ENCODE peak calls at places on chromosomes 12 and 14, in six cellular contexts. One of them, this sample, is unnamed.

GRCh38 chr14:99769799-99770198 is 23.4 kb upstream of the EML1 start:
- DNase-seq in mucosa of descending colon: no peak
- DNase-seq in AG04449: no peak
- DNase-seq in GM13976: no peak
- DNase-seq in WTC11: no peak
- DNase-seq in fibroblast of villous mesenchyme: no peak
- DNase-seq in this sample: no peak

GRCh38 chr14:103886304-103887169 is 39.2 kb upstream of the PPP1R13B start:
- DNase-seq in mucosa of descending colon: no peak
- DNase-seq in AG04449: no peak
- DNase-seq in GM13976: no peak
- DNase-seq in WTC11: peak
- DNase-seq in fibroblast of villous mesenchyme: peak
- DNase-seq in this sample: no peak

GRCh38 chr14:37045340-37046061 is 126.9 kb downstream of the SLC25A21 start:
- DNase-seq in mucosa of descending colon: no peak
- DNase-seq in AG04449: no peak
- DNase-seq in GM13976: no peak
- DNase-seq in WTC11: no peak
- DNase-seq in fibroblast of villous mesenchyme: no peak
- DNase-seq in this sample: no peak

GRCh38 chr12:24820872-24821271 is 128.0 kb downstream of the BCAT1 start:
- DNase-seq in mucosa of descending colon: no peak
- DNase-seq in AG04449: no peak
- DNase-seq in GM13976: no peak
- DNase-seq in WTC11: no peak
- DNase-seq in fibroblast of villous mesenchyme: peak
- DNase-seq in this sample: no peak

GRCh38 chr12:34302131-34302885 is 280.0 kb downstream of the ALG10 start:
- DNase-seq in mucosa of descending colon: peak
- DNase-seq in AG04449: no peak
- DNase-seq in GM13976: no peak
- DNase-seq in WTC11: no peak
- DNase-seq in fibroblast of villous mesenchyme: no peak
- DNase-seq in this sample: no peak

GRCh38 chr12:102385343-102385742 is 95.0 kb downstream of the IGF1 start:
- DNase-seq in mucosa of descending colon: no peak
- DNase-seq in AG04449: no peak
- DNase-seq in GM13976: no peak
- DNase-seq in WTC11: no peak
- DNase-seq in fibroblast of villous mesenchyme: no peak
- DNase-seq in this sample: no peak

GRCh38 chr12:14418526-14418925 is 53.0 kb downstream of the ATF7IP start:
- DNase-seq in mucosa of descending colon: no peak
- DNase-seq in AG04449: no peak
- DNase-seq in GM13976: no peak
- DNase-seq in WTC11: no peak
- DNase-seq in fibroblast of villous mesenchyme: no peak
- DNase-seq in this sample: no peak

GRCh38 chr12:112906712-112907414 is at the start of gene OAS1:
- DNase-seq in mucosa of descending colon: no peak
- DNase-seq in AG04449: no peak
- DNase-seq in GM13976: peak
- DNase-seq in WTC11: no peak
- DNase-seq in fibroblast of villous mesenchyme: peak
- DNase-seq in this sample: peak

GRCh38 chr14:61438497-61438859 is 117.1 kb downstream of the PRKCH start:
- DNase-seq in mucosa of descending colon: no peak
- DNase-seq in AG04449: no peak
- DNase-seq in GM13976: peak
- DNase-seq in WTC11: no peak
- DNase-seq in fibroblast of villous mesenchyme: peak
- DNase-seq in this sample: peak

GRCh38 chr12:113794774-113795173 is 171.4 kb downstream of the RBM19 start:
- DNase-seq in mucosa of descending colon: no peak
- DNase-seq in AG04449: no peak
- DNase-seq in GM13976: no peak
- DNase-seq in WTC11: no peak
- DNase-seq in fibroblast of villous mesenchyme: no peak
- DNase-seq in this sample: no peak

GRCh38 chr12:68001486-68002466 is 12.5 kb downstream of the IFNG-AS1 start:
- DNase-seq in mucosa of descending colon: no peak
- DNase-seq in AG04449: no peak
- DNase-seq in GM13976: peak
- DNase-seq in WTC11: no peak
- DNase-seq in fibroblast of villous mesenchyme: peak
- DNase-seq in this sample: no peak

GRCh38 chr12:44626883-44627282 is 249.2 kb downstream of the NELL2 start:
- DNase-seq in mucosa of descending colon: no peak
- DNase-seq in AG04449: no peak
- DNase-seq in GM13976: no peak
- DNase-seq in WTC11: no peak
- DNase-seq in fibroblast of villous mesenchyme: no peak
- DNase-seq in this sample: no peak

GRCh38 chr12:1445807-1446206 is 148.6 kb downstream of the FBXL14 start:
- DNase-seq in mucosa of descending colon: no peak
- DNase-seq in AG04449: no peak
- DNase-seq in GM13976: no peak
- DNase-seq in WTC11: no peak
- DNase-seq in fibroblast of villous mesenchyme: no peak
- DNase-seq in this sample: no peak

GRCh38 chr12:14366211-14366762 is 805 bp downstream of the ATF7IP start:
- DNase-seq in mucosa of descending colon: no peak
- DNase-seq in AG04449: no peak
- DNase-seq in GM13976: no peak
- DNase-seq in WTC11: no peak
- DNase-seq in fibroblast of villous mesenchyme: peak
- DNase-seq in this sample: no peak

GRCh38 chr14:39939023-39939422 is 506.8 kb upstream of the FBXO33 start:
- DNase-seq in mucosa of descending colon: no peak
- DNase-seq in AG04449: no peak
- DNase-seq in GM13976: no peak
- DNase-seq in WTC11: no peak
- DNase-seq in fibroblast of villous mesenchyme: no peak
- DNase-seq in this sample: no peak

GRCh38 chr14:38129705-38130104 is 78.0 kb upstream of the SSTR1 start:
- DNase-seq in mucosa of descending colon: no peak
- DNase-seq in AG04449: no peak
- DNase-seq in GM13976: no peak
- DNase-seq in WTC11: no peak
- DNase-seq in fibroblast of villous mesenchyme: no peak
- DNase-seq in this sample: no peak

GRCh38 chr12:109147954-109148353 is 31.6 kb downstream of the ACACB start:
- DNase-seq in mucosa of descending colon: no peak
- DNase-seq in AG04449: no peak
- DNase-seq in GM13976: no peak
- DNase-seq in WTC11: no peak
- DNase-seq in fibroblast of villous mesenchyme: peak
- DNase-seq in this sample: no peak

GRCh38 chr12:49027846-49028245 is 9.3 kb upstream of the PRKAG1 start:
- DNase-seq in mucosa of descending colon: no peak
- DNase-seq in AG04449: no peak
- DNase-seq in GM13976: no peak
- DNase-seq in WTC11: no peak
- DNase-seq in fibroblast of villous mesenchyme: no peak
- DNase-seq in this sample: no peak

GRCh38 chr14:61444215-61444768 is 122.9 kb downstream of the PRKCH start:
- DNase-seq in mucosa of descending colon: peak
- DNase-seq in AG04449: no peak
- DNase-seq in GM13976: peak
- DNase-seq in WTC11: no peak
- DNase-seq in fibroblast of villous mesenchyme: no peak
- DNase-seq in this sample: peak

GRCh38 chr12:50017047-50017446 is 8.2 kb downstream of the RACGAP1 start:
- DNase-seq in mucosa of descending colon: no peak
- DNase-seq in AG04449: no peak
- DNase-seq in GM13976: no peak
- DNase-seq in WTC11: no peak
- DNase-seq in fibroblast of villous mesenchyme: peak
- DNase-seq in this sample: no peak

GRCh38 chr12:7144414-7145120 is 14.4 kb downstream of the CLSTN3 start:
- DNase-seq in mucosa of descending colon: no peak
- DNase-seq in AG04449: no peak
- DNase-seq in GM13976: peak
- DNase-seq in WTC11: no peak
- DNase-seq in fibroblast of villous mesenchyme: peak
- DNase-seq in this sample: peak

GRCh38 chr12:28313631-28314030 is 123.4 kb downstream of the CCDC91 start:
- DNase-seq in mucosa of descending colon: no peak
- DNase-seq in AG04449: no peak
- DNase-seq in GM13976: no peak
- DNase-seq in WTC11: no peak
- DNase-seq in fibroblast of villous mesenchyme: peak
- DNase-seq in this sample: no peak

GRCh38 chr14:58150243-58150805 is 1.7 kb downstream of the ARMH4 start:
- DNase-seq in mucosa of descending colon: no peak
- DNase-seq in AG04449: no peak
- DNase-seq in GM13976: no peak
- DNase-seq in WTC11: no peak
- DNase-seq in fibroblast of villous mesenchyme: no peak
- DNase-seq in this sample: no peak

GRCh38 chr14:58152569-58152857 is 500 bp upstream of the ARMH4 start:
- DNase-seq in mucosa of descending colon: no peak
- DNase-seq in AG04449: no peak
- DNase-seq in GM13976: peak
- DNase-seq in WTC11: no peak
- DNase-seq in fibroblast of villous mesenchyme: no peak
- DNase-seq in this sample: peak

GRCh38 chr14:58151264-58151700 is 731 bp downstream of the ARMH4 start:
- DNase-seq in mucosa of descending colon: no peak
- DNase-seq in AG04449: no peak
- DNase-seq in GM13976: no peak
- DNase-seq in WTC11: peak
- DNase-seq in fibroblast of villous mesenchyme: peak
- DNase-seq in this sample: peak

GRCh38 chr14:58149196-58149595 is 2.8 kb downstream of the ARMH4 start:
- DNase-seq in mucosa of descending colon: no peak
- DNase-seq in AG04449: no peak
- DNase-seq in GM13976: no peak
- DNase-seq in WTC11: no peak
- DNase-seq in fibroblast of villous mesenchyme: no peak
- DNase-seq in this sample: no peak

DNA sequence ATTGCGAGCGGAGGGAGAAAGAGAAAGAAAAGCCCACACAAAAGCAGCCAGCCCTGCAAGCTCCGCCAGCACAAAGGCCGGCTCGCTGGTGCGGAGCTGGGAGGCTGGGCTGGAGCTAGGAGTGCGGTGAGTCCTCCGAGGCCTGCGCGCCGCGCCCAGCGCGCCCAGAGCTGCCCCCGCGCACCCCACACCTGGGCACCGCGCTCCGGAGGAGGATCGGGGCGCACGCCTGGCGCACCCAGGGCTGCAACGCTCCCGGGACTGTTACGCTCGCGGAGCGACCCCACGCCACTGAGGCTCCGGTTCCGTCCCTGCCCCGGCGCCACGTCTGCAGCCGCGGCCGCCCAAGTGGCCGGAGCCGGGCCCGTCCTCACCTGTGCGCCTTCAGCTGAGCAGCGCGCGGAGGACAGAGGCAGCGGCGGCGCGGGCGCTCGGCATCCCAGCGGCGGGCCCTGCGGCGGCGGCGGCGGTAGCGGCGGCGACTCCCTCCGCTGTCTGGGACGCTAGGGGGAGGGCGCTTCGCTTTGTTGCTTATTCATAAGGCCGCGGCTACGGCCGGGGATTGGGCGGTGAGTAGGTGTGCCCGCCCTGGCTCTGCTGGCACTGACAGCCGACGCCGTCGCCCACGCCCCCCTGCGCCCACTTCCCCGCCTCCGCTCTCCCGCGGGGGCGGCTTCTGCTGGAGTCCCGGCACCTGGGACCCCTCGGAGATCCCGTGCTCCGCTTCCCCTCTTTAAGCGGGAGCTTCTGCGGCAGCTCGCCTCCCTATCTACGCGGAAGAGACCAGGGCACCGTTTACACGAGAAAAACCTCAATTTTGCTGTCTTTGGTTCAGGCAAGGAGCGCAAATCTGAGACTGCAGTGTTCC is at the start of gene ARMH4:
- DNase-seq in mucosa of descending colon: peak
- DNase-seq in AG04449: no peak
- DNase-seq in GM13976: peak
- DNase-seq in WTC11: peak
- DNase-seq in fibroblast of villous mesenchyme: peak
- DNase-seq in this sample: peak
- TF ChIP-seq CTCF in mucosa of descending colon: no peak
- TF ChIP-seq CTCF in AG04449: no peak
- TF ChIP-seq CTCF in GM13976: no peak
- TF ChIP-seq CTCF in WTC11: no peak
- TF ChIP-seq CTCF in fibroblast of villous mesenchyme: peak
- TF ChIP-seq CTCF in this sample: no peak

GRCh38 chr14:34059925-34060746 is 109.3 kb upstream of the EGLN3 start:
- DNase-seq in mucosa of descending colon: peak
- DNase-seq in AG04449: no peak
- DNase-seq in GM13976: peak
- DNase-seq in WTC11: peak
- DNase-seq in fibroblast of villous mesenchyme: peak
- DNase-seq in this sample: peak
- TF ChIP-seq CTCF in mucosa of descending colon: no peak
- TF ChIP-seq CTCF in AG04449: no peak
- TF ChIP-seq CTCF in GM13976: peak
- TF ChIP-seq CTCF in WTC11: no peak
- TF ChIP-seq CTCF in fibroblast of villous mesenchyme: peak
- TF ChIP-seq CTCF in this sample: peak

DNA sequence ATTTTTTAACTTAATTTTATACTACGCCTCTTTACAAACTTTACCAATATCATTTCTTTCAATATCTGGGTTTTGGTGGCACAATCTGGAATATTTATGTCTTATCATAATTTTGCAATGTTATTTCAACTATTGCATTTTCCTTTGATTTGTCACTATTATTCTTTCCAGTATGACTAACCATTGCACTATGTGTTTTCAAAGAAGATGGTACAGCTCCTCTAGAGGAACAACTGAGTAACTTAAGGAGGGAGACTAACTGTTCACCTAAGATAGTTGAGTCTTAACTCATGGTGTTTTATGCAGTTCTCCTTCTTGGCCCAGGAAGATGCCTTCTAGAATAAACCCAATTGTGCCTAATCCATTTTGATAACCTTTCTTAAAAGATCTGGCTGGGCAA is 60.5 kb upstream of the KIF21A start:
- DNase-seq in mucosa of descending colon: no peak
- DNase-seq in AG04449: no peak
- DNase-seq in GM13976: no peak
- DNase-seq in WTC11: no peak
- DNase-seq in fibroblast of villous mesenchyme: no peak
- DNase-seq in this sample: no peak
- TF ChIP-seq CTCF in mucosa of descending colon: no peak
- TF ChIP-seq CTCF in AG04449: no peak
- TF ChIP-seq CTCF in GM13976: no peak
- TF ChIP-seq CTCF in WTC11: no peak
- TF ChIP-seq CTCF in fibroblast of villous mesenchyme: peak
- TF ChIP-seq CTCF in this sample: no peak

GRCh38 chr14:36028665-36029064 is 147.9 kb downstream of the PTCSC3 start:
- DNase-seq in mucosa of descending colon: no peak
- DNase-seq in AG04449: no peak
- DNase-seq in GM13976: no peak
- DNase-seq in WTC11: no peak
- DNase-seq in fibroblast of villous mesenchyme: no peak
- DNase-seq in this sample: no peak

GRCh38 chr14:36022765-36023415 is 153.6 kb downstream of the PTCSC3 start:
- DNase-seq in mucosa of descending colon: no peak
- DNase-seq in AG04449: no peak
- DNase-seq in GM13976: no peak
- DNase-seq in WTC11: no peak
- DNase-seq in fibroblast of villous mesenchyme: no peak
- DNase-seq in this sample: no peak

GRCh38 chr14:36027354-36027753 is 149.2 kb downstream of the PTCSC3 start:
- DNase-seq in mucosa of descending colon: no peak
- DNase-seq in AG04449: no peak
- DNase-seq in GM13976: no peak
- DNase-seq in WTC11: no peak
- DNase-seq in fibroblast of villous mesenchyme: no peak
- DNase-seq in this sample: no peak

GRCh38 chr14:36028218-36028617 is 148.3 kb downstream of the PTCSC3 start:
- DNase-seq in mucosa of descending colon: no peak
- DNase-seq in AG04449: no peak
- DNase-seq in GM13976: no peak
- DNase-seq in WTC11: peak
- DNase-seq in fibroblast of villous mesenchyme: no peak
- DNase-seq in this sample: no peak
- TF ChIP-seq CTCF in mucosa of descending colon: no peak
- TF ChIP-seq CTCF in AG04449: no peak
- TF ChIP-seq CTCF in GM13976: no peak
- TF ChIP-seq CTCF in WTC11: no peak
- TF ChIP-seq CTCF in fibroblast of villous mesenchyme: no peak
- TF ChIP-seq CTCF in this sample: peak